ENCODE peak calls at places on chromosomes 3 and 15, in seven cellular contexts. M, I, Z, H, S, V and Q are unnamed samples.

GRCh38 chr3:22474706-22475470 is 723.9 kb upstream of the ZNF385D start:
- DNase-seq in M (no peak), I (peak), Z (peak), H (no peak), S (no peak), V (no peak), Q (no peak)

GRCh38 chr3:137792633-137793271 is 28.6 kb downstream of the SOX14 start:
- DNase-seq in M (no peak), I (peak), Z (peak), H (peak), S (no peak), V (peak), Q (no peak)

GRCh38 chr15:89662893-89663673 is 7.8 kb upstream of the KIF7 start:
- DNase-seq in M (no peak), I (peak), Z (peak), H (peak), S (no peak), V (no peak), Q (peak)

GRCh38 chr15:80418892-80419537 is 14.8 kb downstream of the ARNT2 start:
- DNase-seq in M (no peak), I (peak), Z (peak), H (peak), S (peak), V (peak), Q (no peak)

GRCh38 chr15:72487070-72487797 is 13.1 kb downstream of the ARIH1 start:
- DNase-seq in M (no peak), I (peak), Z (no peak), H (no peak), S (no peak), V (no peak), Q (no peak)

GRCh38 chr3:99396651-99397050 is 241.7 kb upstream of the COL8A1 start:
- DNase-seq in M (no peak), I (peak), Z (no peak), H (no peak), S (no peak), V (no peak), Q (no peak)

GRCh38 chr15:60400957-60401356 is 3.2 kb upstream of the ANXA2 start:
- DNase-seq in M (no peak), I (peak), Z (no peak), H (no peak), S (no peak), V (no peak), Q (no peak)

GRCh38 chr3:129628169-129628522 is 21.7 kb upstream of the PLXND1 start:
- DNase-seq in M (no peak), I (no peak), Z (no peak), H (no peak), S (no peak), V (no peak), Q (no peak)

GRCh38 chr3:100335137-100335833 is 728 bp downstream of the NIT2 start:
- DNase-seq in M (no peak), I (no peak), Z (peak), H (peak), S (no peak), V (peak), Q (no peak)

GRCh38 chr3:58073315-58074125 is 65.3 kb downstream of the FLNB start:
- DNase-seq in M (no peak), I (peak), Z (no peak), H (no peak), S (no peak), V (peak), Q (no peak)

GRCh38 chr3:192817506-192817905 is 90.2 kb upstream of the FGF12 start:
- DNase-seq in M (no peak), I (no peak), Z (no peak), H (no peak), S (no peak), V (no peak), Q (no peak)

GRCh38 chr3:60708191-60708975 is 542.9 kb downstream of the FHIT start:
- DNase-seq in M (no peak), I (peak), Z (peak), H (peak), S (no peak), V (no peak), Q (no peak)

GRCh38 chr15:65077981-65078352 is 1.4 kb downstream of the KBTBD13 start:
- DNase-seq in M (peak), I (peak), Z (no peak), H (peak), S (no peak), V (no peak), Q (no peak)

GRCh38 chr15:55279746-55280351 is 9.8 kb downstream of the RAB27A start:
- DNase-seq in M (no peak), I (peak), Z (peak), H (peak), S (no peak), V (no peak), Q (no peak)

GRCh38 chr15:84982301-84982920 is 755 bp downstream of the PDE8A start:
- DNase-seq in M (peak), I (peak), Z (peak), H (peak), S (no peak), V (peak), Q (peak)

GRCh38 chr3:161273589-161274218 is 52.6 kb downstream of the NMD3 start:
- DNase-seq in M (no peak), I (peak), Z (peak), H (peak), S (no peak), V (peak), Q (no peak)

GRCh38 chr3:188834349-188834748 is 337.4 kb upstream of the TPRG1 start:
- DNase-seq in M (peak), I (no peak), Z (no peak), H (no peak), S (no peak), V (peak), Q (no peak)

GRCh38 chr15:43133429-43134156 is at the start of gene TMEM62:
- DNase-seq in M (peak), I (peak), Z (peak), H (peak), S (peak), V (peak), Q (peak)

GRCh38 chr15:68209735-68210408 is 4.7 kb upstream of the CALML4 start:
- DNase-seq in M (peak), I (no peak), Z (peak), H (no peak), S (no peak), V (peak), Q (no peak)

GRCh38 chr3:47365213-47366153 is 15.3 kb upstream of the PTPN23 start:
- DNase-seq in M (no peak), I (peak), Z (peak), H (no peak), S (no peak), V (no peak), Q (no peak)

GRCh38 chr3:118987466-118987865 is 47.2 kb downstream of the IGSF11 start:
- DNase-seq in M (no peak), I (peak), Z (peak), H (peak), S (no peak), V (no peak), Q (peak)

GRCh38 chr3:51935886-51936755 is 5.6 kb downstream of the RRP9 start:
- DNase-seq in M (no peak), I (no peak), Z (no peak), H (no peak), S (no peak), V (no peak), Q (no peak)

GRCh38 chr3:157155591-157155990 is 4.4 kb downstream of the CCNL1 start:
- DNase-seq in M (no peak), I (no peak), Z (no peak), H (no peak), S (no peak), V (no peak), Q (no peak)